ENCODE peak calls at places on chromosomes 12 and 14, in eight cellular contexts. One of them, this sample, is unnamed.

GRCh38 chr12:79706156-79706555 is 15.4 kb upstream of the PAWR start:
- DNase-seq in fibroblast of the aortic adventitia: no peak
- DNase-seq in MM.1S: no peak
- DNase-seq in AG04450: no peak
- DNase-seq in nephron progenitor cell: no peak
- DNase-seq in colonic mucosa: no peak
- DNase-seq in Caco-2: no peak
- DNase-seq in A549: no peak
- DNase-seq in this sample: no peak

GRCh38 chr14:54251356-54251755 is 145.5 kb upstream of the CDKN3 start:
- DNase-seq in fibroblast of the aortic adventitia: peak; percentile 53
- DNase-seq in MM.1S: no peak
- DNase-seq in AG04450: no peak
- DNase-seq in nephron progenitor cell: no peak
- DNase-seq in colonic mucosa: no peak
- DNase-seq in Caco-2: no peak
- DNase-seq in A549: no peak
- DNase-seq in this sample: no peak

GRCh38 chr12:131130311-131130911 is 176.7 kb downstream of the ADGRD1 start:
- DNase-seq in fibroblast of the aortic adventitia: no peak
- DNase-seq in MM.1S: no peak
- DNase-seq in AG04450: no peak
- DNase-seq in nephron progenitor cell: no peak
- DNase-seq in colonic mucosa: no peak
- DNase-seq in Caco-2: no peak
- DNase-seq in A549: no peak
- DNase-seq in this sample: no peak

GRCh38 chr12:68100241-68100640 is 59.3 kb downstream of the IFNG start:
- DNase-seq in fibroblast of the aortic adventitia: no peak
- DNase-seq in MM.1S: no peak
- DNase-seq in AG04450: no peak
- DNase-seq in nephron progenitor cell: no peak
- DNase-seq in colonic mucosa: no peak
- DNase-seq in Caco-2: no peak
- DNase-seq in A549: no peak
- DNase-seq in this sample: no peak

GRCh38 chr14:56322531-56322930 is 204.3 kb downstream of the PELI2 start:
- DNase-seq in fibroblast of the aortic adventitia: no peak
- DNase-seq in MM.1S: no peak
- DNase-seq in AG04450: no peak
- DNase-seq in nephron progenitor cell: no peak
- DNase-seq in colonic mucosa: no peak
- DNase-seq in Caco-2: no peak
- DNase-seq in A549: no peak
- DNase-seq in this sample: no peak

GRCh38 chr14:101598571-101599233 is 37.4 kb downstream of the DIO3 start:
- DNase-seq in fibroblast of the aortic adventitia: no peak
- DNase-seq in MM.1S: no peak
- DNase-seq in AG04450: no peak
- DNase-seq in nephron progenitor cell: no peak
- DNase-seq in colonic mucosa: peak; percentile 13
- DNase-seq in Caco-2: no peak
- DNase-seq in A549: no peak
- DNase-seq in this sample: no peak

GRCh38 chr12:48084066-48084465 is 21.8 kb downstream of the SENP1 start:
- DNase-seq in fibroblast of the aortic adventitia: peak; percentile 58
- DNase-seq in MM.1S: no peak
- DNase-seq in AG04450: no peak
- DNase-seq in nephron progenitor cell: no peak
- DNase-seq in colonic mucosa: no peak
- DNase-seq in Caco-2: no peak
- DNase-seq in A549: no peak
- DNase-seq in this sample: no peak

GRCh38 chr14:64928239-64929002 is 14.1 kb downstream of the GPX2 start:
- DNase-seq in fibroblast of the aortic adventitia: no peak
- DNase-seq in MM.1S: peak; percentile 29
- DNase-seq in AG04450: no peak
- DNase-seq in nephron progenitor cell: no peak
- DNase-seq in colonic mucosa: no peak
- DNase-seq in Caco-2: no peak
- DNase-seq in A549: no peak
- DNase-seq in this sample: no peak

GRCh38 chr14:90775441-90775840 is 40.8 kb downstream of the TTC7B start:
- DNase-seq in fibroblast of the aortic adventitia: no peak
- DNase-seq in MM.1S: no peak
- DNase-seq in AG04450: no peak
- DNase-seq in nephron progenitor cell: no peak
- DNase-seq in colonic mucosa: no peak
- DNase-seq in Caco-2: no peak
- DNase-seq in A549: no peak
- DNase-seq in this sample: no peak

GRCh38 chr14:103031956-103032355 is 25.4 kb downstream of the CDC42BPB start:
- DNase-seq in fibroblast of the aortic adventitia: no peak
- DNase-seq in MM.1S: no peak
- DNase-seq in AG04450: no peak
- DNase-seq in nephron progenitor cell: no peak
- DNase-seq in colonic mucosa: peak; percentile 55
- DNase-seq in Caco-2: no peak
- DNase-seq in A549: peak; percentile 33
- DNase-seq in this sample: peak; percentile 29

GRCh38 chr14:53549956-53550355 is 396.8 kb upstream of the DDHD1 start:
- DNase-seq in fibroblast of the aortic adventitia: no peak
- DNase-seq in MM.1S: no peak
- DNase-seq in AG04450: no peak
- DNase-seq in nephron progenitor cell: no peak
- DNase-seq in colonic mucosa: no peak
- DNase-seq in Caco-2: peak; percentile 74
- DNase-seq in A549: no peak
- DNase-seq in this sample: peak; percentile 56

GRCh38 chr14:99812096-99812750 is 19.0 kb downstream of the EML1 start:
- DNase-seq in fibroblast of the aortic adventitia: no peak
- DNase-seq in MM.1S: no peak
- DNase-seq in AG04450: no peak
- DNase-seq in nephron progenitor cell: no peak
- DNase-seq in colonic mucosa: no peak
- DNase-seq in Caco-2: no peak
- DNase-seq in A549: no peak
- DNase-seq in this sample: no peak

GRCh38 chr14:77882631-77883030 is 82.7 kb downstream of the ADCK1 start:
- DNase-seq in fibroblast of the aortic adventitia: peak; percentile 37
- DNase-seq in MM.1S: no peak
- DNase-seq in AG04450: no peak
- DNase-seq in nephron progenitor cell: no peak
- DNase-seq in colonic mucosa: no peak
- DNase-seq in Caco-2: no peak
- DNase-seq in A549: no peak
- DNase-seq in this sample: no peak

GRCh38 chr12:91722072-91722471 is 423.6 kb downstream of the BTG1 start:
- DNase-seq in fibroblast of the aortic adventitia: no peak
- DNase-seq in MM.1S: no peak
- DNase-seq in AG04450: no peak
- DNase-seq in nephron progenitor cell: no peak
- DNase-seq in colonic mucosa: no peak
- DNase-seq in Caco-2: no peak
- DNase-seq in A549: no peak
- DNase-seq in this sample: no peak

GRCh38 chr14:73124180-73124894 is 12.0 kb upstream of the PSEN1 start:
- DNase-seq in fibroblast of the aortic adventitia: no peak
- DNase-seq in MM.1S: no peak
- DNase-seq in AG04450: no peak
- DNase-seq in nephron progenitor cell: no peak
- DNase-seq in colonic mucosa: no peak
- DNase-seq in Caco-2: no peak
- DNase-seq in A549: no peak
- DNase-seq in this sample: no peak

GRCh38 chr14:65095633-65096205 is 6.6 kb downstream of the MAX start:
- DNase-seq in fibroblast of the aortic adventitia: peak; percentile 97
- DNase-seq in MM.1S: no peak
- DNase-seq in AG04450: peak; percentile 32
- DNase-seq in nephron progenitor cell: no peak
- DNase-seq in colonic mucosa: peak; percentile 71
- DNase-seq in Caco-2: no peak
- DNase-seq in A549: no peak
- DNase-seq in this sample: no peak

GRCh38 chr14:38605193-38606114 is 349.6 kb upstream of the CLEC14A start:
- DNase-seq in fibroblast of the aortic adventitia: no peak
- DNase-seq in MM.1S: no peak
- DNase-seq in AG04450: no peak
- DNase-seq in nephron progenitor cell: no peak
- DNase-seq in colonic mucosa: no peak
- DNase-seq in Caco-2: no peak
- DNase-seq in A549: no peak
- DNase-seq in this sample: no peak

GRCh38 chr12:47835017-47835830 is 15.5 kb upstream of the HDAC7 start:
- DNase-seq in fibroblast of the aortic adventitia: no peak
- DNase-seq in MM.1S: no peak
- DNase-seq in AG04450: no peak
- DNase-seq in nephron progenitor cell: no peak
- DNase-seq in colonic mucosa: no peak
- DNase-seq in Caco-2: no peak
- DNase-seq in A549: no peak
- DNase-seq in this sample: no peak

GRCh38 chr12:102964872-102965271 is 7.4 kb downstream of the ASCL1 start:
- DNase-seq in fibroblast of the aortic adventitia: no peak
- DNase-seq in MM.1S: no peak
- DNase-seq in AG04450: no peak
- DNase-seq in nephron progenitor cell: peak; percentile 61
- DNase-seq in colonic mucosa: peak; percentile 52
- DNase-seq in Caco-2: no peak
- DNase-seq in A549: peak; percentile 33
- DNase-seq in this sample: peak; percentile 32

GRCh38 chr14:91175296-91175695 is 61.4 kb downstream of the DGLUCY start:
- DNase-seq in fibroblast of the aortic adventitia: no peak
- DNase-seq in MM.1S: no peak
- DNase-seq in AG04450: no peak
- DNase-seq in nephron progenitor cell: no peak
- DNase-seq in colonic mucosa: no peak
- DNase-seq in Caco-2: no peak
- DNase-seq in A549: no peak
- DNase-seq in this sample: no peak

GRCh38 chr14:92207928-92208265 is 86.1 kb downstream of the CPSF2 start:
- DNase-seq in fibroblast of the aortic adventitia: no peak
- DNase-seq in MM.1S: no peak
- DNase-seq in AG04450: no peak
- DNase-seq in nephron progenitor cell: no peak
- DNase-seq in colonic mucosa: no peak
- DNase-seq in Caco-2: no peak
- DNase-seq in A549: no peak
- DNase-seq in this sample: no peak

GRCh38 chr14:56005580-56006053 is 112.6 kb upstream of the PELI2 start:
- DNase-seq in fibroblast of the aortic adventitia: peak; percentile 42
- DNase-seq in MM.1S: no peak
- DNase-seq in AG04450: peak; percentile 15
- DNase-seq in nephron progenitor cell: no peak
- DNase-seq in colonic mucosa: no peak
- DNase-seq in Caco-2: no peak
- DNase-seq in A549: no peak
- DNase-seq in this sample: no peak

DNA sequence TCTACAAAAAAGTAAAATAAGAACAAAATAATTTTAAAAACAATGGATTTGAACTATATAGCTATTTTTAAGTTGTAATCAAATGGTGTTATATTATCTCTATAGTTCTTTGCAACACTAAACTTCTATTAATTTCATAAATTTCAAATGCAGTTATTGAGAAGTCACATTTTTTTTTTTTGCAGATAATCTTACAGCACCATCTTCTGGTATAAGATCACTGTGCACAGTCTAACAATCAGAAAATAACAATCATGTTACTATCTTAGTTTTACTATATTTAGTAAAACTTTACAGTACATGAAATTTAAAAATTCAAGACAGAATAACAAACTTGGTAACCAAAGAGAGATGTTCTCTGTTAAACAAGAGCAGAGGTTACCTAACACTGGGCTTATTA is 40.6 kb downstream of the GXYLT1 start:
- DNase-seq in fibroblast of the aortic adventitia: no peak
- DNase-seq in MM.1S: no peak
- DNase-seq in AG04450: no peak
- DNase-seq in nephron progenitor cell: no peak
- DNase-seq in colonic mucosa: no peak
- DNase-seq in Caco-2: no peak
- DNase-seq in A549: no peak
- DNase-seq in this sample: no peak
- TF ChIP-seq CTCF in fibroblast of the aortic adventitia: peak; percentile 29
- TF ChIP-seq CTCF in MM.1S: no peak
- TF ChIP-seq CTCF in AG04450: peak; percentile 42
- TF ChIP-seq CTCF in nephron progenitor cell: no peak
- TF ChIP-seq CTCF in colonic mucosa: no peak
- TF ChIP-seq CTCF in Caco-2: no peak
- TF ChIP-seq CTCF in A549: peak; percentile 36
- TF ChIP-seq CTCF in this sample: no peak

GRCh38 chr12:108633534-108634224 is at the start of gene SELPLG:
- DNase-seq in fibroblast of the aortic adventitia: no peak
- DNase-seq in MM.1S: peak; percentile 95
- DNase-seq in AG04450: no peak
- DNase-seq in nephron progenitor cell: no peak
- DNase-seq in colonic mucosa: peak; percentile 65
- DNase-seq in Caco-2: peak; percentile 19
- DNase-seq in A549: no peak
- DNase-seq in this sample: no peak
- TF ChIP-seq CTCF in fibroblast of the aortic adventitia: no peak
- TF ChIP-seq CTCF in MM.1S: peak; percentile 46
- TF ChIP-seq CTCF in AG04450: no peak
- TF ChIP-seq CTCF in nephron progenitor cell: no peak
- TF ChIP-seq CTCF in colonic mucosa: no peak
- TF ChIP-seq CTCF in Caco-2: no peak
- TF ChIP-seq CTCF in A549: no peak
- TF ChIP-seq CTCF in this sample: no peak

GRCh38 chr12:2624543-2625266 is 170.1 kb upstream of the FKBP4 start:
- DNase-seq in fibroblast of the aortic adventitia: peak; percentile 16
- DNase-seq in MM.1S: no peak
- DNase-seq in AG04450: no peak
- DNase-seq in nephron progenitor cell: peak; percentile 45
- DNase-seq in colonic mucosa: no peak
- DNase-seq in Caco-2: peak; percentile 58
- DNase-seq in A549: no peak
- DNase-seq in this sample: peak; percentile 73
- TF ChIP-seq CTCF in fibroblast of the aortic adventitia: peak; percentile 29
- TF ChIP-seq CTCF in MM.1S: peak; percentile 18
- TF ChIP-seq CTCF in AG04450: peak; percentile 47
- TF ChIP-seq CTCF in nephron progenitor cell: no peak
- TF ChIP-seq CTCF in colonic mucosa: no peak
- TF ChIP-seq CTCF in Caco-2: peak; percentile 46
- TF ChIP-seq CTCF in A549: no peak
- TF ChIP-seq CTCF in this sample: peak; percentile 47

DNA sequence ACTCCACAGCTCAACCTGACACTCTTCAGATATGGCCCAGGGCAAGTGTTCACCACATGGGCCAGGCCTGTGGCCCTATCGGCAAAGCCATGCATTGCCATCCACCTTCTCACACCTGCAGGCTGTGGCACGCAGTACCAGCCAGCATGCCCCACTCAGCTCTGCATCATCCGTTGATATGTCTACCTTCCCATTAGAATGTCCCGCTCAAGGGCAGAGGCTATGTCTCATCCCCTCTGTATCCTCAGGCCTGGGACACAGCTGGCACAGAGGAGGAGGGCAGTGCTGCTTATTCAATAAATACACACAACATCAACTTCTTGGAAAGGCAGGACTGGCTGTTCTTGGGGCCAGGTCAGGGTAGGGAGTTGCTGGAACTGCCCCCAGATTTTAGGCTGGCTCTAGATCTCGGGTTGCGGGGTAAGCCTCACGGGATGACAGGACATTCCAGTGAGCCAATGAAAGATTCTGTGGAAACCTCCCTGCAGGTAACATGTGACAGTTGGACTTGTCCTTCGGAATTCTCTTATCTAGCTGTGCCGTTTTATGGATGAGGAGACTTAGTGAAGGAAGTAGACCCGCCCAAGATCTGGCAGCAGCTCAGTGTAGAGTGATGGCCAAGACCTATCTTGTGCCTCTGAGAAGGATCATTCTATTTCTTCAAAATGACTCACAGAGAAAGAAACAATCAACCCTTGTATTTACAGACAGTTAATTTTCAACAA is 25.6 kb downstream of the SYNE3 start:
- DNase-seq in fibroblast of the aortic adventitia: peak; percentile 86
- DNase-seq in MM.1S: no peak
- DNase-seq in AG04450: no peak
- DNase-seq in nephron progenitor cell: no peak
- DNase-seq in colonic mucosa: peak; percentile 86
- DNase-seq in Caco-2: peak; percentile 82
- DNase-seq in A549: no peak
- DNase-seq in this sample: no peak
- TF ChIP-seq CTCF in fibroblast of the aortic adventitia: no peak
- TF ChIP-seq CTCF in MM.1S: no peak
- TF ChIP-seq CTCF in AG04450: no peak
- TF ChIP-seq CTCF in nephron progenitor cell: no peak
- TF ChIP-seq CTCF in colonic mucosa: no peak
- TF ChIP-seq CTCF in Caco-2: no peak
- TF ChIP-seq CTCF in A549: no peak
- TF ChIP-seq CTCF in this sample: no peak

This sample was measured in endothelial cell.